ENCODE peak calls at places on chromosomes 11 and 22, in seven cellular contexts. G, J, X, U, N, P and B are unnamed samples.

GRCh38 chr11:130166457-130166784 is 6.8 kb downstream of the ST14 start:
- DNase-seq in J (peak), G (no peak), X (no peak), P (no peak), N (no peak), U (no peak), B (peak)

GRCh38 chr11:76279651-76280050 is 73.3 kb upstream of the WNT11 start:
- DNase-seq in N (no peak), X (no peak), P (no peak), J (no peak), G (no peak), U (no peak), B (no peak)

GRCh38 chr11:73359341-73359740 is 16.9 kb upstream of the RELT start:
- DNase-seq in J (no peak), N (no peak), U (no peak), P (no peak), G (no peak), X (no peak), B (peak)

GRCh38 chr22:24236656-24237055 is 8.2 kb downstream of the GGT5 start:
- DNase-seq in N (no peak), G (no peak), X (no peak), P (no peak), U (no peak), J (no peak), B (no peak)

GRCh38 chr22:24706732-24707476 is 67.6 kb downstream of the PIWIL3 start:
- DNase-seq in G (no peak), U (no peak), P (no peak), X (no peak), N (no peak), J (no peak), B (no peak)

GRCh38 chr11:121464352-121464946 is 11.7 kb upstream of the SORL1-AS1 start:
- DNase-seq in J (no peak), G (peak), N (no peak), U (no peak), P (peak), X (no peak), B (peak)

GRCh38 chr11:68792400-68792955 is 41.2 kb upstream of the TESMIN start:
- DNase-seq in U (no peak), J (no peak), P (no peak), X (no peak), G (no peak), N (no peak), B (no peak)

GRCh38 chr11:46125284-46125683 is 4.0 kb upstream of the PHF21A start:
- DNase-seq in P (no peak), J (no peak), U (no peak), X (no peak), N (no peak), G (no peak), B (no peak)

GRCh38 chr11:12007769-12008737 is at the start of gene DKK3:
- DNase-seq in X (no peak), U (no peak), P (no peak), N (no peak), G (peak), J (no peak), B (peak)

GRCh38 chr11:45458269-45458668 is 172.1 kb upstream of the SYT13 start:
- DNase-seq in J (no peak), X (no peak), N (no peak), U (no peak), P (peak), G (no peak), B (no peak)

GRCh38 chr11:104663190-104664140 is 234.8 kb downstream of the CASP12 start:
- DNase-seq in G (no peak), X (no peak), J (no peak), P (no peak), N (no peak), U (no peak), B (no peak)

GRCh38 chr11:96426356-96427103 is 36.7 kb downstream of the JRKL start:
- DNase-seq in N (no peak), P (no peak), G (no peak), U (no peak), J (no peak), X (no peak), B (no peak)

GRCh38 chr22:38942702-38943101 is 14.7 kb upstream of the APOBEC3A start:
- DNase-seq in P (no peak), G (peak), U (no peak), N (no peak), J (peak), X (no peak), B (no peak)

GRCh38 chr11:100810146-100810545 is 123.1 kb downstream of the ARHGAP42 start:
- DNase-seq in N (no peak), P (no peak), G (no peak), U (no peak), J (no peak), X (no peak), B (no peak)

GRCh38 chr11:130068986-130069683 is 559 bp upstream of the APLP2 start:
- DNase-seq in X (no peak), N (peak), J (peak), G (no peak), P (peak), U (no peak), B (peak)

GRCh38 chr22:32723632-32724031 is 77.9 kb upstream of the TIMP3 start:
- DNase-seq in G (peak), X (no peak), P (peak), N (peak), U (peak), J (no peak), B (peak)

GRCh38 chr11:78795862-78796261 is 221.2 kb upstream of the NARS2 start:
- DNase-seq in P (no peak), J (no peak), G (no peak), U (no peak), X (no peak), N (no peak), B (no peak)

GRCh38 chr11:45798793-45799441 is 6.0 kb upstream of the SLC35C1 start:
- DNase-seq in U (no peak), N (no peak), J (no peak), X (no peak), P (peak), G (no peak), B (no peak)

GRCh38 chr11:75938543-75938942 is 123.5 kb downstream of the UVRAG start:
- DNase-seq in P (no peak), J (no peak), N (no peak), X (no peak), G (no peak), U (no peak), B (no peak)

GRCh38 chr11:8613036-8613435 is 19.0 kb upstream of the STK33 start:
- DNase-seq in U (no peak), P (no peak), N (no peak), X (no peak), J (no peak), G (no peak), B (no peak)

GRCh38 chr11:93236741-93237675 is 39.2 kb upstream of the SLC36A4 start:
- DNase-seq in P (no peak), G (no peak), N (peak), J (no peak), X (no peak), U (no peak), B (no peak)

GRCh38 chr11:106172389-106172991 is 95.0 kb downstream of the AASDHPPT start:
- DNase-seq in J (no peak), P (no peak), G (no peak), X (no peak), U (no peak), N (no peak), B (no peak)

GRCh38 chr11:69115586-69116560 is 39.9 kb upstream of the SMIM38 start:
- DNase-seq in G (no peak), J (no peak), U (no peak), N (no peak), P (peak), X (no peak), B (peak)

GRCh38 chr11:132895340-132895739 is 637.0 kb downstream of the OPCML start:
- DNase-seq in P (no peak), X (no peak), U (no peak), G (no peak), J (no peak), N (no peak), B (no peak)

GRCh38 chr11:106159846-106160245 is 82.4 kb downstream of the AASDHPPT start:
- DNase-seq in P (no peak), X (no peak), N (no peak), U (no peak), G (no peak), J (no peak), B (no peak)

GRCh38 chr11:36019722-36020121 is 75.9 kb downstream of the LDLRAD3 start:
- DNase-seq in X (no peak), J (no peak), N (no peak), P (no peak), G (no peak), U (no peak), B (no peak)

GRCh38 chr22:49962751-49963646 is 2.4 kb downstream of the PIM3 start:
- DNase-seq in J (peak), G (peak), N (no peak), X (no peak), U (no peak), P (peak), B (peak)

GRCh38 chr22:48690583-48691317 is 1136.9 kb downstream of the BRD1 start:
- DNase-seq in X (no peak), U (no peak), G (no peak), N (no peak), P (no peak), J (no peak), B (no peak)

GRCh38 chr22:27885977-27886842 is 32.8 kb downstream of the PITPNB start:
- DNase-seq in J (no peak), X (no peak), N (peak), P (no peak), U (no peak), G (no peak), B (no peak)

GRCh38 chr22:33302549-33302948 is 244.4 kb upstream of the SYN3 start:
- DNase-seq in N (no peak), J (no peak), X (no peak), U (no peak), G (no peak), P (peak), B (no peak)

GRCh38 chr11:128326791-128327190 is 260.6 kb downstream of the ETS1 start:
- DNase-seq in J (no peak), U (no peak), P (no peak), G (no peak), X (no peak), N (no peak), B (no peak)

GRCh38 chr11:114291381-114291780 is 4.8 kb upstream of the NNMT start:
- DNase-seq in X (no peak), N (no peak), J (no peak), P (no peak), U (no peak), G (no peak), B (no peak)

GRCh38 chr11:104873252-104873651 is 25.0 kb downstream of the CASP12 start:
- DNase-seq in N (no peak), P (no peak), G (no peak), U (no peak), J (no peak), X (no peak), B (no peak)

GRCh38 chr22:48892571-48893287 is 934.9 kb downstream of the BRD1 start:
- DNase-seq in P (no peak), J (no peak), G (peak), N (no peak), X (no peak), U (no peak), B (no peak)

GRCh38 chr11:508956-509355 is 1.9 kb upstream of the RNH1 start:
- DNase-seq in U (no peak), J (no peak), P (no peak), N (no peak), G (peak), X (no peak), B (no peak)
- TF ChIP-seq POLR2A in U (no peak), J (no peak), P (no peak), N (no peak), G (no peak), X (no peak), B (no peak)

GRCh38 chr11:34825315-34825669 is 90.9 kb downstream of the APIP start:
- DNase-seq in N (no peak), U (no peak), J (no peak), P (no peak), X (no peak), G (no peak), B (no peak)

GRCh38 chr11:34824425-34824824 is 91.8 kb downstream of the APIP start:
- DNase-seq in U (no peak), G (no peak), X (no peak), N (no peak), P (no peak), J (no peak), B (no peak)

GRCh38 chr11:34827239-34827638 is 88.9 kb downstream of the APIP start:
- DNase-seq in J (no peak), P (no peak), G (no peak), U (no peak), N (no peak), X (no peak), B (no peak)

GRCh38 chr11:34826384-34826726 is 89.8 kb downstream of the APIP start:
- DNase-seq in U (no peak), X (no peak), J (no peak), N (no peak), P (no peak), G (no peak), B (no peak)

DNA sequence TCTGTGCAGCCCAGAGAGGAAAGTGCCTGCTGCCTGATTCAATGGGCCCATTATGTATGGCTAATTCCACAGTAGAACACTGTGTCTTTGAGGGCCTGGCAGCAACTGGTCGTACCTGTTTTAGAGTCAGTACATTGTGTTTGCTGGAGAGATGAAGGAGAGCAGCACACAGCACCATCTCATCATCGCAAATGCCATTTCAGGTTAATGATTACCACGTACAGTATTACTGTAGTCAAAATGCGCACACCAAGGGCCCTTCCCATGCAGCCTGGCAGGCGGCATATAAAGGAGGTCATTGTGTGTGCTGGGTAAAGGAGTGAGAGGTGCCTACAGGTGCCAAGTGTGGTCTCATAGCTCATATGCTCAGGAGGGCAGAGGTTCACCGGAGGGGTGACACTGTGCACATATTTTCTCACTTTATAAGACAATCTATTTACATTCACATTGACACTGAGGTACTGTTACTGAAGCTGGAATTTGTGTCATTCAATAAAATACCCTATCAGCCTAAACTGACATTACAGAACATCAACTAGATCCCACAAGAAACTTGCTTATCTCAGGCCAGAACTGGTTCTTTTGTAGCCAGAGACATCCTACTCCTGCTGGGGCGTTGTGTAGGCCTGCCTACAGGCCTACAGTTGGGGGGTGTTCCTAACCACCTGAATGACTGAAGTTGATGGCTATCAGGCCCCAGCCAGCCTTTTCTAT is 90.4 kb downstream of the APIP start:
- DNase-seq in P (no peak), X (no peak), N (no peak), U (no peak), G (no peak), J (peak), B (no peak)
- TF ChIP-seq POLR2A in P (no peak), X (no peak), N (no peak), U (no peak), G (no peak), J (no peak), B (no peak)

DNA sequence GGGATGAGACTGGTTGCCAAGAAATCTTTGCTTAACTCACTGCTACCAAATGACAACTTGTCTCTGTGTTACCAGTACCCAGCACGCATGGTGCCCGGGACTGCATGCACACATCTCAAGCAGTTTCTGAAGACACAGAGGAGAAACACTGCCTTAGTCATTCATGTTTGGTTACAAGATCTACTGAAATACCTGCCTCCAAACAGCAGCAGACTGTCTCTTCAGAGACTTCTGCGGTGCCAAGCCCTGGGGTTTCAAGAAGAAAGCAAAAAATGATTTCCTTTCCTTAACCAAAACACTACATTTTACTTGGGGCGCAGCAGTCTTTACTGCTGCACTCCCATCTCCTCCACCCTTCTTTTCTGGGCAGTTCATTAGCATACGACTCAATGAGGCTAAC is 4.2 kb downstream of the NAP1L4 start:
- DNase-seq in N (no peak), G (no peak), X (no peak), U (no peak), J (no peak), P (no peak), B (no peak)
- TF ChIP-seq POLR2A in N (no peak), G (no peak), X (no peak), U (no peak), J (no peak), P (no peak), B (no peak)

GRCh38 chr11:66646875-66647274 is 8.4 kb downstream of the RBM4 start:
- DNase-seq in U (no peak), P (no peak), N (no peak), X (no peak), J (no peak), G (no peak), B (no peak)

GRCh38 chr11:66653123-66653522 is 14.6 kb downstream of the RBM4 start:
- DNase-seq in J (no peak), P (no peak), X (no peak), U (no peak), N (no peak), G (no peak), B (no peak)

GRCh38 chr11:66649903-66650302 is 11.4 kb downstream of the RBM4 start:
- DNase-seq in U (no peak), N (no peak), P (no peak), J (no peak), X (no peak), G (no peak), B (no peak)

GRCh38 chr11:66651011-66651410 is 12.5 kb downstream of the RBM4 start:
- DNase-seq in X (no peak), U (no peak), J (no peak), G (no peak), P (no peak), N (no peak), B (no peak)

GRCh38 chr11:66652651-66653050 is 14.1 kb downstream of the RBM4 start:
- DNase-seq in U (no peak), G (no peak), N (no peak), J (no peak), P (no peak), X (no peak), B (no peak)
- TF ChIP-seq POLR2A in U (peak), G (no peak), N (no peak), J (no peak), P (no peak), X (no peak), B (no peak)

DNA sequence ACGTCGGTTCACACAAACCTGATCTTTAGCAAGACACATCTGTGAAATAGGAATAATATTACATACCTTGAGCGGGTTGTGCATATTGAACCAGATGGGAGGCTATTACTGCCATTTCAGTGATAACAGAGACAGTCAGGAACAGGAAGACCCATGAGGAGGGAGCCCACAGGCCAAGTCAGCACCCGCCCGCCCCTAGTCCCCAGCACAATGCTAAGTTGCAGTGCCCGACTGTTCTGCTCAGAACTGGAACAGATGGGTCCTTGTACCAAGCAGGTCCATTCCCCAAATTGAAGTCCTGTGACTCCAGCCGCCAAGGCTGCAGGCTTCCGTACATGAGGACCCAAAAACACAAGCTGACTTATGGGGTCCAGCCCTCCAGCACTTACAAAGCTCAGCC is 9.3 kb downstream of the CXCR5 start:
- DNase-seq in X (no peak), J (no peak), N (no peak), G (no peak), P (peak), U (no peak), B (no peak)
- TF ChIP-seq POLR2A in X (no peak), J (no peak), N (no peak), G (no peak), P (no peak), U (peak), B (no peak)